ENCODE peak calls at places on chromosome 1, in six cellular contexts. One of them, this sample, is unnamed.

GRCh38 chr1:157132602-157133167 is 5.5 kb downstream of the ETV3 start:
- DNase-seq in AG09319: no peak
- DNase-seq in CD8-positive, alpha-beta T cell: no peak
- DNase-seq in fibroblast of lung: no peak
- DNase-seq in activated B cell treated with CpG ODN at 0.5 μM for 24 hours: no peak
- DNase-seq in BE2C: no peak
- DNase-seq in this sample: no peak

GRCh38 chr1:4970532-4970931 is 316.1 kb downstream of the AJAP1 start:
- DNase-seq in BE2C: no peak
- DNase-seq in fibroblast of lung: no peak
- DNase-seq in CD8-positive, alpha-beta T cell: no peak
- DNase-seq in activated B cell treated with CpG ODN at 0.5 μM for 24 hours: no peak
- DNase-seq in AG09319: no peak
- DNase-seq in this sample: no peak

GRCh38 chr1:206705187-206705586 is 20.5 kb downstream of the MAPKAPK2 start:
- DNase-seq in activated B cell treated with CpG ODN at 0.5 μM for 24 hours: no peak
- DNase-seq in CD8-positive, alpha-beta T cell: no peak
- DNase-seq in fibroblast of lung: peak
- DNase-seq in AG09319: no peak
- DNase-seq in BE2C: peak
- DNase-seq in this sample: no peak

GRCh38 chr1:229402993-229403392 is 30.9 kb downstream of the ACTA1 start:
- DNase-seq in fibroblast of lung: no peak
- DNase-seq in CD8-positive, alpha-beta T cell: no peak
- DNase-seq in BE2C: no peak
- DNase-seq in AG09319: no peak
- DNase-seq in activated B cell treated with CpG ODN at 0.5 μM for 24 hours: no peak
- DNase-seq in this sample: no peak

GRCh38 chr1:9121891-9122409 is 7.0 kb downstream of the GPR157 start:
- DNase-seq in activated B cell treated with CpG ODN at 0.5 μM for 24 hours: no peak
- DNase-seq in fibroblast of lung: no peak
- DNase-seq in AG09319: no peak
- DNase-seq in BE2C: no peak
- DNase-seq in CD8-positive, alpha-beta T cell: peak
- DNase-seq in this sample: no peak

GRCh38 chr1:197841828-197842573 is 60.4 kb upstream of the C1orf53 start:
- DNase-seq in fibroblast of lung: peak
- DNase-seq in activated B cell treated with CpG ODN at 0.5 μM for 24 hours: no peak
- DNase-seq in CD8-positive, alpha-beta T cell: no peak
- DNase-seq in BE2C: no peak
- DNase-seq in AG09319: no peak
- DNase-seq in this sample: no peak

GRCh38 chr1:22143586-22144033 is 713 bp upstream of the WNT4 start:
- DNase-seq in activated B cell treated with CpG ODN at 0.5 μM for 24 hours: no peak
- DNase-seq in AG09319: no peak
- DNase-seq in fibroblast of lung: no peak
- DNase-seq in CD8-positive, alpha-beta T cell: no peak
- DNase-seq in BE2C: no peak
- DNase-seq in this sample: no peak

GRCh38 chr1:60571811-60572210 is 498.2 kb upstream of the C1orf87 start:
- DNase-seq in activated B cell treated with CpG ODN at 0.5 μM for 24 hours: no peak
- DNase-seq in CD8-positive, alpha-beta T cell: no peak
- DNase-seq in fibroblast of lung: peak
- DNase-seq in AG09319: peak
- DNase-seq in BE2C: no peak
- DNase-seq in this sample: no peak

GRCh38 chr1:78718566-78718965 is 68.9 kb downstream of the IFI44 start:
- DNase-seq in activated B cell treated with CpG ODN at 0.5 μM for 24 hours: no peak
- DNase-seq in BE2C: no peak
- DNase-seq in AG09319: no peak
- DNase-seq in CD8-positive, alpha-beta T cell: no peak
- DNase-seq in fibroblast of lung: peak
- DNase-seq in this sample: no peak

GRCh38 chr1:1804301-1804700 is 26.0 kb upstream of the NADK start:
- DNase-seq in AG09319: no peak
- DNase-seq in CD8-positive, alpha-beta T cell: no peak
- DNase-seq in BE2C: no peak
- DNase-seq in fibroblast of lung: no peak
- DNase-seq in activated B cell treated with CpG ODN at 0.5 μM for 24 hours: no peak
- DNase-seq in this sample: no peak

GRCh38 chr1:212470059-212470458 is 37.3 kb downstream of the NENF start:
- DNase-seq in CD8-positive, alpha-beta T cell: no peak
- DNase-seq in AG09319: peak
- DNase-seq in BE2C: no peak
- DNase-seq in activated B cell treated with CpG ODN at 0.5 μM for 24 hours: no peak
- DNase-seq in fibroblast of lung: peak
- DNase-seq in this sample: no peak

GRCh38 chr1:176774224-176774623 is 311.2 kb downstream of the PAPPA2 start:
- DNase-seq in fibroblast of lung: no peak
- DNase-seq in AG09319: no peak
- DNase-seq in activated B cell treated with CpG ODN at 0.5 μM for 24 hours: no peak
- DNase-seq in CD8-positive, alpha-beta T cell: no peak
- DNase-seq in BE2C: no peak
- DNase-seq in this sample: no peak

GRCh38 chr1:201501812-201502510 is 5.0 kb downstream of the CSRP1 start:
- DNase-seq in fibroblast of lung: no peak
- DNase-seq in AG09319: no peak
- DNase-seq in CD8-positive, alpha-beta T cell: no peak
- DNase-seq in activated B cell treated with CpG ODN at 0.5 μM for 24 hours: no peak
- DNase-seq in BE2C: no peak
- DNase-seq in this sample: no peak

GRCh38 chr1:121525355-121525754 is 340.6 kb downstream of the SRGAP2C start:
- DNase-seq in CD8-positive, alpha-beta T cell: no peak
- DNase-seq in activated B cell treated with CpG ODN at 0.5 μM for 24 hours: no peak
- DNase-seq in AG09319: no peak
- DNase-seq in fibroblast of lung: no peak
- DNase-seq in BE2C: no peak
- DNase-seq in this sample: no peak

GRCh38 chr1:203644661-203645510 is 18.3 kb downstream of the ATP2B4 start:
- DNase-seq in CD8-positive, alpha-beta T cell: no peak
- DNase-seq in BE2C: no peak
- DNase-seq in AG09319: no peak
- DNase-seq in fibroblast of lung: peak
- DNase-seq in activated B cell treated with CpG ODN at 0.5 μM for 24 hours: no peak
- DNase-seq in this sample: no peak

GRCh38 chr1:96253281-96254035 is 468.1 kb upstream of the PTBP2 start:
- DNase-seq in activated B cell treated with CpG ODN at 0.5 μM for 24 hours: no peak
- DNase-seq in AG09319: peak
- DNase-seq in fibroblast of lung: no peak
- DNase-seq in BE2C: no peak
- DNase-seq in CD8-positive, alpha-beta T cell: no peak
- DNase-seq in this sample: no peak

GRCh38 chr1:67626495-67627235 is 58.3 kb upstream of the GADD45A start:
- DNase-seq in fibroblast of lung: peak
- DNase-seq in CD8-positive, alpha-beta T cell: no peak
- DNase-seq in BE2C: no peak
- DNase-seq in AG09319: no peak
- DNase-seq in activated B cell treated with CpG ODN at 0.5 μM for 24 hours: no peak
- DNase-seq in this sample: no peak

GRCh38 chr1:192588546-192588945 is 13.0 kb downstream of the RGS1 start:
- DNase-seq in activated B cell treated with CpG ODN at 0.5 μM for 24 hours: no peak
- DNase-seq in fibroblast of lung: peak
- DNase-seq in AG09319: no peak
- DNase-seq in BE2C: no peak
- DNase-seq in CD8-positive, alpha-beta T cell: no peak
- DNase-seq in this sample: no peak
- TF ChIP-seq CTCF in activated B cell treated with CpG ODN at 0.5 μM for 24 hours: no peak
- TF ChIP-seq CTCF in fibroblast of lung: no peak
- TF ChIP-seq CTCF in AG09319: no peak
- TF ChIP-seq CTCF in BE2C: no peak
- TF ChIP-seq CTCF in CD8-positive, alpha-beta T cell: no peak
- TF ChIP-seq CTCF in this sample: no peak

DNA sequence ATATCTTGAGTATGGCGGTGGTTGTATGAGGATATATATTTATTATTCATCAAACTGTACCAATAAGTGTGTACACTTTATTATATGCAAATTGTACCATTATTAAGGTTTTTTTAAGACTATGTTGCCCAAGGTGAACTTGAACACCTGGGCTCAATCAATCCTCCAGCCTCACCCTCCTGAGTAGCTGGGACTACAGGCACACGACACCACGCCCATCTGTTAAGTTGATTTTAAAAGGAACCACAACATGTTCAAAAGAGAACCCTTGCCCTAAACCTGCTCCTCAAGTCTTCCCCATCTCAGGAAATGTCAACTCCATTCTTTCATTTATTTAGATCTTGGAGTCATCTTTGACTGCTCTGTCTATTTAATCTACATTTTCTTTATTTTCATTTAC is 24.3 kb upstream of the FBXO28 start:
- DNase-seq in activated B cell treated with CpG ODN at 0.5 μM for 24 hours: no peak
- DNase-seq in BE2C: no peak
- DNase-seq in CD8-positive, alpha-beta T cell: no peak
- DNase-seq in AG09319: no peak
- DNase-seq in fibroblast of lung: no peak
- DNase-seq in this sample: no peak
- TF ChIP-seq CTCF in activated B cell treated with CpG ODN at 0.5 μM for 24 hours: no peak
- TF ChIP-seq CTCF in BE2C: no peak
- TF ChIP-seq CTCF in CD8-positive, alpha-beta T cell: no peak
- TF ChIP-seq CTCF in AG09319: no peak
- TF ChIP-seq CTCF in fibroblast of lung: no peak
- TF ChIP-seq CTCF in this sample: no peak

GRCh38 chr1:50333595-50333974 is 89.7 kb downstream of the DMRTA2 start:
- DNase-seq in BE2C: no peak
- DNase-seq in fibroblast of lung: peak
- DNase-seq in AG09319: no peak
- DNase-seq in activated B cell treated with CpG ODN at 0.5 μM for 24 hours: peak
- DNase-seq in CD8-positive, alpha-beta T cell: peak
- DNase-seq in this sample: peak
- TF ChIP-seq CTCF in BE2C: no peak
- TF ChIP-seq CTCF in fibroblast of lung: peak
- TF ChIP-seq CTCF in AG09319: peak
- TF ChIP-seq CTCF in activated B cell treated with CpG ODN at 0.5 μM for 24 hours: no peak
- TF ChIP-seq CTCF in CD8-positive, alpha-beta T cell: no peak
- TF ChIP-seq CTCF in this sample: peak

DNA sequence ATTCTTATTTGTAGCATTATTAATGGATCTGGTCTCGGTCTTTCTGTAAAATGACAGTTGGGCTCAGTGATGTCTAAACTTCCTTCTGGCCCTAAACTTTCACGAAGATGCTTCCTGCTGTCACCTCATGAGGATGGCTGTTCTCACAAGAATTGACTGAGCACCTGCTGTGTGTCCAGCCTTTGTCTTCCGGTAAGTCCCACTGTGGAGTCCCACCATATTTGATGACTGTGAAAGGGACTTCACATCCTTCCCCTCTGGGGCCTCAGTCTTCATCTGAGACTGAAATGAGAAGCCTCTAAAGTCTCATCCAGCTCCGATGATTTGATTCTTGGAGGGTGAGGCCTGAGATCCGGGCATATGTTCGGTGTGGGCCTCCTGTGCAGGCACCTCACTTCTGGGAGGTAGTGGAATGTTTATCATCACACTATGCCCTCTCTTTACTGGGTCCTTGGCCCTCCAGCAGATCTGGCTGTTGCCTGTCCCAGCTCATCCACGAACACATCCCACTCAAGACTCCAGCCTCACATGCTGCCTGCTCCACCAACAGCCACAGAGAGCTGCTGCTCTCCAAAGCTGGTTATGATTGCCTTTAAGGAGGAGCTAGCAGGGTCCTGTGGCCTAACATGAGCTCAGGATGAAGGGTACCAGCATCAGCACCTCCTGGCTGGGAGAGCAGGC is 95.8 kb downstream of the KCNN3 start:
- DNase-seq in BE2C: no peak
- DNase-seq in CD8-positive, alpha-beta T cell: no peak
- DNase-seq in fibroblast of lung: no peak
- DNase-seq in AG09319: no peak
- DNase-seq in activated B cell treated with CpG ODN at 0.5 μM for 24 hours: no peak
- DNase-seq in this sample: no peak
- TF ChIP-seq CTCF in BE2C: no peak
- TF ChIP-seq CTCF in CD8-positive, alpha-beta T cell: no peak
- TF ChIP-seq CTCF in fibroblast of lung: no peak
- TF ChIP-seq CTCF in AG09319: no peak
- TF ChIP-seq CTCF in activated B cell treated with CpG ODN at 0.5 μM for 24 hours: no peak
- TF ChIP-seq CTCF in this sample: no peak

GRCh38 chr1:118487932-118488331 is 302.9 kb upstream of the SPAG17 start:
- DNase-seq in BE2C: no peak
- DNase-seq in CD8-positive, alpha-beta T cell: no peak
- DNase-seq in activated B cell treated with CpG ODN at 0.5 μM for 24 hours: no peak
- DNase-seq in AG09319: no peak
- DNase-seq in fibroblast of lung: no peak
- DNase-seq in this sample: no peak

GRCh38 chr1:118485757-118486156 is 300.7 kb upstream of the SPAG17 start:
- DNase-seq in BE2C: no peak
- DNase-seq in AG09319: no peak
- DNase-seq in fibroblast of lung: no peak
- DNase-seq in activated B cell treated with CpG ODN at 0.5 μM for 24 hours: no peak
- DNase-seq in CD8-positive, alpha-beta T cell: no peak
- DNase-seq in this sample: no peak

GRCh38 chr1:118486213-118486612 is 301.2 kb upstream of the SPAG17 start:
- DNase-seq in fibroblast of lung: no peak
- DNase-seq in activated B cell treated with CpG ODN at 0.5 μM for 24 hours: no peak
- DNase-seq in AG09319: no peak
- DNase-seq in BE2C: no peak
- DNase-seq in CD8-positive, alpha-beta T cell: no peak
- DNase-seq in this sample: no peak

GRCh38 chr1:118488776-118489175 is 303.7 kb upstream of the SPAG17 start:
- DNase-seq in fibroblast of lung: no peak
- DNase-seq in CD8-positive, alpha-beta T cell: no peak
- DNase-seq in BE2C: no peak
- DNase-seq in AG09319: no peak
- DNase-seq in activated B cell treated with CpG ODN at 0.5 μM for 24 hours: no peak
- DNase-seq in this sample: no peak

GRCh38 chr1:118487091-118487490 is 302.1 kb upstream of the SPAG17 start:
- DNase-seq in BE2C: no peak
- DNase-seq in AG09319: no peak
- DNase-seq in activated B cell treated with CpG ODN at 0.5 μM for 24 hours: no peak
- DNase-seq in CD8-positive, alpha-beta T cell: no peak
- DNase-seq in fibroblast of lung: no peak
- DNase-seq in this sample: no peak
- TF ChIP-seq CTCF in BE2C: no peak
- TF ChIP-seq CTCF in AG09319: no peak
- TF ChIP-seq CTCF in activated B cell treated with CpG ODN at 0.5 μM for 24 hours: no peak
- TF ChIP-seq CTCF in CD8-positive, alpha-beta T cell: no peak
- TF ChIP-seq CTCF in fibroblast of lung: no peak
- TF ChIP-seq CTCF in this sample: no peak

GRCh38 chr1:236604218-236605029 is at the start of gene HEATR1:
- DNase-seq in AG09319: peak
- DNase-seq in BE2C: peak
- DNase-seq in activated B cell treated with CpG ODN at 0.5 μM for 24 hours: peak
- DNase-seq in fibroblast of lung: peak
- DNase-seq in CD8-positive, alpha-beta T cell: peak
- DNase-seq in this sample: peak
- TF ChIP-seq CTCF in AG09319: no peak
- TF ChIP-seq CTCF in BE2C: no peak
- TF ChIP-seq CTCF in activated B cell treated with CpG ODN at 0.5 μM for 24 hours: no peak
- TF ChIP-seq CTCF in fibroblast of lung: peak
- TF ChIP-seq CTCF in CD8-positive, alpha-beta T cell: no peak
- TF ChIP-seq CTCF in this sample: no peak

DNA sequence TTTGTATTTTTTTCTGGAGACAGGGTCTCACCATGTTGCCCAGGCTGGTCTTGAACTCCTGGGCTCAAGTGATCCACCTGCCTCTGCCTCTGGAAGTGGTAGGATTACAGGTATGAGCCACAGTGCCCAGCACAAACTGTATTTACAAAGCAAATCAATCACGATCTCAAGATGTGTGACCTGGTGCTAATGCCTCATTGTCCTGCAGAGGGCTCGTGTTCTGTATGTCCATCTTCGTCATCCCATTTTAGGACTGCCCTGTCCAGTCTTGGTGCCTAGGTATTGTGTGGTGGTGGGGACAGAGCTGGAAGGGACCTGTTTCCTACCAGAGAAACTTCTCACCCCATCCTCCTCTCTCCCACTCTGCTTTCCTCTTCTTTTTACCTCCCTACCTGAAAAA is 20.2 kb downstream of the PROK1 start:
- DNase-seq in AG09319: no peak
- DNase-seq in fibroblast of lung: no peak
- DNase-seq in BE2C: no peak
- DNase-seq in CD8-positive, alpha-beta T cell: no peak
- DNase-seq in activated B cell treated with CpG ODN at 0.5 μM for 24 hours: no peak
- DNase-seq in this sample: no peak
- TF ChIP-seq CTCF in AG09319: no peak
- TF ChIP-seq CTCF in fibroblast of lung: no peak
- TF ChIP-seq CTCF in BE2C: peak
- TF ChIP-seq CTCF in CD8-positive, alpha-beta T cell: no peak
- TF ChIP-seq CTCF in activated B cell treated with CpG ODN at 0.5 μM for 24 hours: no peak
- TF ChIP-seq CTCF in this sample: no peak